ENCODE peak calls at places on chromosomes 1 and 21, in nine cellular contexts. Z is Panc1; D is WTC11; C is GM20000; R is CD8-positive, alpha-beta T cell; L is natural killer cell; K is AG09309; A is heart right ventricle; Y is activated B cell treated with CpG ODN at 0.5 μM for 24 hours. O is an unnamed sample.

GRCh38 chr21:23853796-23854379 is 1753.4 kb downstream of the MRPL39 start:
- DNase-seq in Z (no peak), D (no peak), C (peak), R (no peak), L (no peak), K (no peak), A (no peak), Y (no peak), O (no peak)

GRCh38 chr1:206503591-206504362 is 3.6 kb upstream of the RASSF5 start:
- DNase-seq in Z (no peak), D (no peak), C (peak), R (no peak), L (peak), K (peak), A (no peak), Y (no peak), O (no peak)

GRCh38 chr1:3261007-3261968 is 192.3 kb downstream of the PRDM16 start:
- DNase-seq in Z (no peak), D (no peak), C (no peak), R (no peak), L (no peak), K (no peak), A (no peak), Y (no peak), O (no peak)

GRCh38 chr21:29798840-29799239 is 141.0 kb downstream of the GRIK1 start:
- DNase-seq in Z (no peak), D (no peak), C (no peak), R (no peak), L (no peak), K (no peak), A (no peak), Y (no peak), O (no peak)

GRCh38 chr1:212218911-212219310 is 66.3 kb upstream of the PPP2R5A start:
- DNase-seq in Z (no peak), D (no peak), C (peak), R (no peak), L (no peak), K (peak), A (no peak), Y (no peak), O (no peak)

GRCh38 chr21:17343055-17343454 is 169.8 kb upstream of the CXADR start:
- DNase-seq in Z (no peak), D (no peak), C (no peak), R (no peak), L (no peak), K (no peak), A (no peak), Y (no peak), O (no peak)

GRCh38 chr1:226738421-226738994 is 574 bp downstream of the ITPKB start:
- DNase-seq in Z (no peak), D (peak), C (peak), R (no peak), L (no peak), K (no peak), A (peak), Y (peak), O (no peak)

GRCh38 chr1:63724375-63724774 is 49.4 kb upstream of the ROR1 start:
- DNase-seq in Z (no peak), D (no peak), C (no peak), R (no peak), L (no peak), K (no peak), A (no peak), Y (no peak), O (no peak)

GRCh38 chr1:232047473-232047872 is 420.9 kb downstream of the DISC1 start:
- DNase-seq in Z (no peak), D (no peak), C (no peak), R (no peak), L (no peak), K (no peak), A (no peak), Y (no peak), O (no peak)

GRCh38 chr1:47507140-47507539 is 69.3 kb downstream of the FOXD2 start:
- DNase-seq in Z (no peak), D (no peak), C (no peak), R (no peak), L (no peak), K (no peak), A (no peak), Y (no peak), O (no peak)

GRCh38 chr1:67853704-67854103 is 20.4 kb upstream of the GNG12 start:
- DNase-seq in Z (no peak), D (peak), C (peak), R (no peak), L (no peak), K (peak), A (peak), Y (no peak), O (peak)

GRCh38 chr1:118960567-118961136 is 27.5 kb downstream of the TBX15 start:
- DNase-seq in Z (no peak), D (no peak), C (no peak), R (no peak), L (no peak), K (peak), A (no peak), Y (no peak), O (no peak)

GRCh38 chr21:40143822-40144525 is 276.7 kb downstream of the PCP4 start:
- DNase-seq in Z (peak), D (peak), C (peak), R (no peak), L (no peak), K (no peak), A (peak), Y (no peak), O (peak)

GRCh38 chr1:29415861-29416260 is 179.5 kb downstream of the PTPRU start:
- DNase-seq in Z (no peak), D (no peak), C (no peak), R (no peak), L (no peak), K (no peak), A (no peak), Y (no peak), O (no peak)

GRCh38 chr1:29413661-29414060 is 177.3 kb downstream of the PTPRU start:
- DNase-seq in Z (no peak), D (no peak), C (no peak), R (no peak), L (no peak), K (no peak), A (no peak), Y (no peak), O (no peak)

GRCh38 chr1:29416267-29416666 is 179.9 kb downstream of the PTPRU start:
- DNase-seq in Z (no peak), D (no peak), C (no peak), R (no peak), L (no peak), K (no peak), A (no peak), Y (no peak), O (no peak)

GRCh38 chr1:29414091-29414490 is 177.8 kb downstream of the PTPRU start:
- DNase-seq in Z (no peak), D (no peak), C (no peak), R (no peak), L (no peak), K (no peak), A (no peak), Y (no peak), O (no peak)

GRCh38 chr1:29415156-29415830 is 179.0 kb downstream of the PTPRU start:
- DNase-seq in Z (no peak), D (peak), C (no peak), R (no peak), L (no peak), K (no peak), A (no peak), Y (no peak), O (no peak)
- TF ChIP-seq CTCF in Z (no peak), D (no peak), C (no peak), R (no peak), L (no peak), K (peak), A (no peak), Y (no peak), O (no peak)

DNA sequence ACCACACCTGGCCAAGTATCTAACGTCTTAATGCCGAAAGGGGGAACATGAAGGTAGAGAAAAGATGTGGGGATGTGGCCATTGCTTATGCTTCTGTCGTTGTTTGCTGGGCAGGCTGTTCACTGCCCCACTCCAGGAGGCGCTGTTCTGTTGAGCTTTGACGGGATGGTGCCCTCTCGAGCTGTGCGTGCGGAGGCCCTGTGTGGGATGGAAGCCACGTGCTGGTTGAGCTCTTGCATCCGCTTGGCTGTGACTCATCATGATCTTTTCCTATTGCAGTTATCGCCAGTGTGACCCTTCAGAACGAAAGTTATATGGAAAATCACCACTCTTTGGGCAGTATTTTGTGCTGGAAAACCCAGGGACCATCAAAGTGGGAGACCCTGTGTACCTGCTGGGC is 26.3 kb downstream of the MTARC1 start:
- DNase-seq in Z (no peak), D (peak), C (no peak), R (no peak), L (no peak), K (no peak), A (no peak), Y (no peak), O (no peak)
- TF ChIP-seq CTCF in Z (peak), D (peak), C (no peak), R (no peak), L (no peak), K (peak), A (no peak), Y (no peak), O (no peak)

GRCh38 chr1:24253569-24253968 is 65.6 kb upstream of the GRHL3 start:
- DNase-seq in Z (no peak), D (peak), C (no peak), R (no peak), L (no peak), K (no peak), A (no peak), Y (no peak), O (no peak)
- TF ChIP-seq CTCF in Z (no peak), D (no peak), C (peak), R (no peak), L (no peak), K (no peak), A (no peak), Y (no peak), O (no peak)

GRCh38 chr1:164662955-164663354 is 104.0 kb downstream of the PBX1 start:
- DNase-seq in Z (no peak), D (no peak), C (no peak), R (no peak), L (no peak), K (no peak), A (no peak), Y (no peak), O (no peak)

GRCh38 chr1:164664127-164664526 is 105.1 kb downstream of the PBX1 start:
- DNase-seq in Z (no peak), D (no peak), C (no peak), R (no peak), L (no peak), K (no peak), A (no peak), Y (no peak), O (no peak)

GRCh38 chr1:164660415-164661174 is 101.6 kb downstream of the PBX1 start:
- DNase-seq in Z (no peak), D (no peak), C (peak), R (no peak), L (peak), K (peak), A (no peak), Y (no peak), O (no peak)

GRCh38 chr1:164659621-164660414 is 100.8 kb downstream of the PBX1 start:
- DNase-seq in Z (no peak), D (peak), C (no peak), R (no peak), L (no peak), K (no peak), A (no peak), Y (no peak), O (no peak)

GRCh38 chr1:164662462-164662861 is 103.5 kb downstream of the PBX1 start:
- DNase-seq in Z (no peak), D (no peak), C (no peak), R (no peak), L (no peak), K (no peak), A (no peak), Y (no peak), O (no peak)
- TF ChIP-seq CTCF in Z (no peak), D (no peak), C (no peak), R (no peak), L (no peak), K (no peak), A (no peak), Y (no peak), O (no peak)

GRCh38 chr1:18232052-18232451 is 124.5 kb downstream of the IGSF21 start:
- DNase-seq in Z (no peak), D (no peak), C (no peak), R (no peak), L (no peak), K (no peak), A (no peak), Y (no peak), O (no peak)
- TF ChIP-seq CTCF in Z (peak), D (peak), C (peak), R (peak), L (no peak), K (peak), A (no peak), Y (no peak), O (peak)